ENCODE peak calls at places on chromosome 16, in seven cellular contexts. N is HuH-7.5; V is neural crest cell; Z is heart right ventricle; S is DMS79 treated with DMSO at 0.1 percent for 48 hours; F is esophagus squamous epithelium; I is stimulated activated CD8-positive, alpha-beta memory T cell treated with anti-CD3 and anti-CD28 coated beads, Interleukin-12 subunit alpha, Interleukin-12 subunit beta, amount 100 ng/mL, for 1 hour. G is an unnamed sample.

GRCh38 chr16:65071371-65072311 is 50.2 kb downstream of the CDH11 start:
- DNase-seq in I (no peak), V (no peak), N (no peak), Z (peak), F (no peak), S (no peak), G (no peak)

GRCh38 chr16:48881272-48881671 is 271.3 kb upstream of the N4BP1 start:
- DNase-seq in I (no peak), Z (no peak), S (no peak), V (no peak), F (no peak), N (no peak), G (no peak)

GRCh38 chr16:4511441-4512082 is 27.0 kb downstream of the CDIP1 start:
- DNase-seq in Z (peak), F (no peak), S (no peak), V (peak), N (peak), I (no peak), G (peak)

GRCh38 chr16:69937465-69937951 is 13.6 kb upstream of the CLEC18A start:
- DNase-seq in Z (no peak), V (no peak), S (no peak), I (no peak), F (no peak), N (peak), G (no peak)

GRCh38 chr16:77157773-77158172 is 33.2 kb upstream of the MON1B start:
- DNase-seq in N (no peak), F (no peak), S (no peak), Z (no peak), V (no peak), I (no peak), G (no peak)

GRCh38 chr16:50880926-50881325 is 139.0 kb downstream of the CYLD start:
- DNase-seq in V (no peak), S (no peak), I (no peak), F (no peak), Z (no peak), N (no peak), G (no peak)

GRCh38 chr16:75203667-75204409 is 3.1 kb downstream of the CTRB2 start:
- DNase-seq in I (no peak), V (no peak), S (no peak), Z (no peak), N (no peak), F (no peak), G (no peak)

GRCh38 chr16:48081656-48082055 is 74.1 kb downstream of the ABCC12 start:
- DNase-seq in F (no peak), Z (no peak), S (no peak), N (no peak), I (no peak), V (no peak), G (no peak)

GRCh38 chr16:88846088-88846487 is 10.7 kb downstream of the GALNS start:
- DNase-seq in Z (no peak), I (no peak), V (no peak), S (no peak), N (no peak), F (no peak), G (no peak)

GRCh38 chr16:4846503-4846900 is 586 bp downstream of the GLYR1 start:
- DNase-seq in I (no peak), F (no peak), Z (peak), V (peak), N (no peak), S (no peak), G (peak)

GRCh38 chr16:70433456-70434103 is 5.3 kb downstream of the ST3GAL2 start:
- DNase-seq in I (no peak), S (no peak), V (no peak), F (no peak), Z (peak), N (no peak), G (no peak)

GRCh38 chr16:57017251-57017650 is 27.9 kb downstream of the NLRC5 start:
- DNase-seq in F (no peak), V (no peak), S (no peak), N (no peak), Z (no peak), I (no peak), G (no peak)

GRCh38 chr16:20937736-20938135 is 37.2 kb downstream of the LYRM1 start:
- DNase-seq in I (no peak), N (no peak), Z (no peak), F (no peak), S (no peak), V (no peak), G (no peak)

GRCh38 chr16:69880640-69881133 is 70.4 kb upstream of the CLEC18A start:
- DNase-seq in N (no peak), F (no peak), S (no peak), V (no peak), I (no peak), Z (no peak), G (no peak)

GRCh38 chr16:369866-370436 is 387 bp downstream of the MRPL28 start:
- DNase-seq in F (no peak), Z (no peak), I (no peak), S (no peak), V (no peak), N (no peak), G (peak)

GRCh38 chr16:424033-424622 is 1.3 kb upstream of the RAB11FIP3 start:
- DNase-seq in Z (no peak), V (no peak), S (peak), N (no peak), I (no peak), F (no peak), G (no peak)

GRCh38 chr16:4994719-4995434 is 36.7 kb downstream of the SEC14L5 start:
- DNase-seq in N (no peak), S (no peak), V (no peak), I (no peak), Z (no peak), F (no peak), G (no peak)

GRCh38 chr16:87951550-87952538 is 610 bp downstream of the BANP start:
- DNase-seq in Z (peak), S (no peak), F (no peak), N (peak), I (no peak), V (no peak), G (no peak)

GRCh38 chr16:4410335-4411075 is 5.9 kb downstream of the CORO7 start:
- DNase-seq in I (no peak), Z (no peak), S (peak), F (no peak), N (no peak), V (no peak), G (peak)

GRCh38 chr16:85750827-85751641 is at the start of gene C16orf74:
- DNase-seq in Z (peak), S (no peak), I (no peak), N (peak), V (peak), F (no peak), G (peak)

GRCh38 chr16:78742501-78743283 is 643.2 kb downstream of the WWOX start:
- DNase-seq in N (no peak), S (no peak), I (peak), F (no peak), Z (no peak), V (no peak), G (no peak)

GRCh38 chr16:20867585-20867984 is 32.6 kb downstream of the DCUN1D3 start:
- DNase-seq in V (no peak), S (no peak), Z (no peak), I (no peak), F (no peak), N (no peak), G (no peak)

GRCh38 chr16:1158456-1159324 is 5.8 kb downstream of the CACNA1H start:
- DNase-seq in F (no peak), V (no peak), Z (peak), S (no peak), I (no peak), N (no peak), G (no peak)

GRCh38 chr16:54050281-54051210 is 236.0 kb downstream of the IRX3 start:
- DNase-seq in N (no peak), I (no peak), V (no peak), Z (no peak), S (no peak), F (no peak), G (peak)

GRCh38 chr16:68299571-68300453 is 10.9 kb downstream of the SLC7A6OS start:
- DNase-seq in S (no peak), Z (no peak), N (no peak), I (no peak), F (no peak), V (no peak), G (no peak)

GRCh38 chr16:63581560-63581959 is 1540.3 kb downstream of the CDH11 start:
- DNase-seq in N (no peak), F (no peak), Z (peak), S (no peak), V (no peak), I (no peak), G (no peak)

GRCh38 chr16:49275870-49276269 is 5.8 kb downstream of the CBLN1 start:
- DNase-seq in Z (no peak), V (no peak), S (no peak), N (no peak), I (no peak), F (no peak), G (no peak)

GRCh38 chr16:87099001-87099740 is 218.0 kb downstream of the C16orf95 start:
- DNase-seq in I (no peak), V (peak), S (peak), F (no peak), Z (no peak), N (no peak), G (peak)

GRCh38 chr16:14007460-14007859 is 63.7 kb upstream of the MRTFB start:
- DNase-seq in I (no peak), Z (no peak), N (no peak), F (no peak), S (peak), V (no peak), G (no peak)

GRCh38 chr16:49835116-49835880 is 20.6 kb downstream of the ZNF423 start:
- DNase-seq in F (no peak), V (no peak), I (no peak), N (no peak), Z (peak), S (no peak), G (no peak)

G was measured in HAP-1.